ENCODE peak calls at places on chromosomes 13 and 19, in eight cellular contexts. One of them, this sample, is unnamed.

GRCh38 chr13:101049166-101049850 is 367.0 kb downstream of the NALCN start:
- DNase-seq in tibial artery: no peak
- DNase-seq in heart right ventricle: no peak
- DNase-seq in A673: no peak
- DNase-seq in AG04450: no peak
- DNase-seq in cardiac muscle cell: no peak
- DNase-seq in SK-N-SH: no peak
- DNase-seq in suprapubic skin: no peak
- DNase-seq in this sample: no peak

GRCh38 chr13:78787189-78787588 is 128.2 kb upstream of the OBI1 start:
- DNase-seq in tibial artery: no peak
- DNase-seq in heart right ventricle: no peak
- DNase-seq in A673: peak; percentile 69
- DNase-seq in AG04450: no peak
- DNase-seq in cardiac muscle cell: peak; percentile 13
- DNase-seq in SK-N-SH: no peak
- DNase-seq in suprapubic skin: no peak
- DNase-seq in this sample: no peak

GRCh38 chr13:51944428-51944827 is 66.8 kb downstream of the ATP7B start:
- DNase-seq in tibial artery: no peak
- DNase-seq in heart right ventricle: no peak
- DNase-seq in A673: no peak
- DNase-seq in AG04450: no peak
- DNase-seq in cardiac muscle cell: no peak
- DNase-seq in SK-N-SH: no peak
- DNase-seq in suprapubic skin: no peak
- DNase-seq in this sample: no peak

GRCh38 chr19:917323-918151 is at the start of gene KISS1R:
- DNase-seq in tibial artery: no peak
- DNase-seq in heart right ventricle: no peak
- DNase-seq in A673: peak; percentile 50
- DNase-seq in AG04450: no peak
- DNase-seq in cardiac muscle cell: no peak
- DNase-seq in SK-N-SH: peak; percentile 84
- DNase-seq in suprapubic skin: no peak
- DNase-seq in this sample: no peak

GRCh38 chr13:106917673-106918652 is 350.0 kb upstream of the ARGLU1 start:
- DNase-seq in tibial artery: peak; percentile 60
- DNase-seq in heart right ventricle: peak; percentile 77
- DNase-seq in A673: peak; percentile 73
- DNase-seq in AG04450: peak; percentile 27
- DNase-seq in cardiac muscle cell: peak; percentile 84
- DNase-seq in SK-N-SH: peak; percentile 91
- DNase-seq in suprapubic skin: peak; percentile 84
- DNase-seq in this sample: peak; percentile 56

GRCh38 chr13:111472559-111473460 is 152.4 kb downstream of the TEX29 start:
- DNase-seq in tibial artery: no peak
- DNase-seq in heart right ventricle: no peak
- DNase-seq in A673: no peak
- DNase-seq in AG04450: no peak
- DNase-seq in cardiac muscle cell: no peak
- DNase-seq in SK-N-SH: no peak
- DNase-seq in suprapubic skin: peak; percentile 40
- DNase-seq in this sample: no peak

GRCh38 chr13:29937836-29938235 is 87.4 kb upstream of the UBL3 start:
- DNase-seq in tibial artery: no peak
- DNase-seq in heart right ventricle: no peak
- DNase-seq in A673: no peak
- DNase-seq in AG04450: no peak
- DNase-seq in cardiac muscle cell: no peak
- DNase-seq in SK-N-SH: no peak
- DNase-seq in suprapubic skin: no peak
- DNase-seq in this sample: no peak

GRCh38 chr13:104854007-104854406 is 1681.5 kb downstream of the EFNB2 start:
- DNase-seq in tibial artery: no peak
- DNase-seq in heart right ventricle: no peak
- DNase-seq in A673: no peak
- DNase-seq in AG04450: no peak
- DNase-seq in cardiac muscle cell: no peak
- DNase-seq in SK-N-SH: no peak
- DNase-seq in suprapubic skin: no peak
- DNase-seq in this sample: no peak

GRCh38 chr19:1102407-1103106 is 1.2 kb upstream of the GPX4 start:
- DNase-seq in tibial artery: peak; percentile 85
- DNase-seq in heart right ventricle: no peak
- DNase-seq in A673: no peak
- DNase-seq in AG04450: peak; percentile 99
- DNase-seq in cardiac muscle cell: peak; percentile 99
- DNase-seq in SK-N-SH: no peak
- DNase-seq in suprapubic skin: no peak
- DNase-seq in this sample: no peak

GRCh38 chr13:81406022-81406421 is 1065.1 kb upstream of the SPRY2 start:
- DNase-seq in tibial artery: no peak
- DNase-seq in heart right ventricle: no peak
- DNase-seq in A673: no peak
- DNase-seq in AG04450: no peak
- DNase-seq in cardiac muscle cell: no peak
- DNase-seq in SK-N-SH: no peak
- DNase-seq in suprapubic skin: no peak
- DNase-seq in this sample: no peak

GRCh38 chr13:81409284-81409683 is 1068.4 kb upstream of the SPRY2 start:
- DNase-seq in tibial artery: no peak
- DNase-seq in heart right ventricle: no peak
- DNase-seq in A673: no peak
- DNase-seq in AG04450: no peak
- DNase-seq in cardiac muscle cell: no peak
- DNase-seq in SK-N-SH: no peak
- DNase-seq in suprapubic skin: no peak
- DNase-seq in this sample: no peak

GRCh38 chr13:81406639-81407292 is 1065.8 kb upstream of the SPRY2 start:
- DNase-seq in tibial artery: no peak
- DNase-seq in heart right ventricle: no peak
- DNase-seq in A673: no peak
- DNase-seq in AG04450: no peak
- DNase-seq in cardiac muscle cell: no peak
- DNase-seq in SK-N-SH: no peak
- DNase-seq in suprapubic skin: no peak
- DNase-seq in this sample: no peak

DNA sequence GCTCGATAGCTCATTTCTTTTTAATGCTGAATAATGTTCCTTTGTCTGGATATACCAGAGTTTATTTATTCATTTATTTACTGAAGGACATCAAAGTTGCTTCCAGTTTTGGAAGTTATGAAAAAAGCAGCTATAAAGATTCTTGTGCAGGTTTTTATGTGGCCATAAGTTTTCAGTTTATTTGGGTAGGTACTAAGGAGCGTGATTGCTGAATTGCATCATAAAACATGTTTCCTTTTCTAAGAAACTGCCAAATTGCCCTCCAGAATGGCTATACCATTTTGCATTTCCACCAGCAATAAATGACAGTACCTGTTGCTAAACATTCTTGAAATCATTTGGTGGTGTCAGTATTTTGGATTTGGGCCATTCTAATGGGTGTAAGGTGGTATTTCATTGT is 1067.7 kb upstream of the SPRY2 start:
- DNase-seq in tibial artery: no peak
- DNase-seq in heart right ventricle: no peak
- DNase-seq in A673: no peak
- DNase-seq in AG04450: no peak
- DNase-seq in cardiac muscle cell: no peak
- DNase-seq in SK-N-SH: no peak
- DNase-seq in suprapubic skin: no peak
- DNase-seq in this sample: no peak
- TF ChIP-seq CTCF in tibial artery: no peak
- TF ChIP-seq CTCF in heart right ventricle: no peak
- TF ChIP-seq CTCF in A673: no peak
- TF ChIP-seq CTCF in AG04450: no peak
- TF ChIP-seq CTCF in cardiac muscle cell: no peak
- TF ChIP-seq CTCF in SK-N-SH: no peak
- TF ChIP-seq CTCF in suprapubic skin: no peak
- TF ChIP-seq CTCF in this sample: no peak

GRCh38 chr13:112741185-112741755 is 51.4 kb downstream of the ATP11A start:
- DNase-seq in tibial artery: no peak
- DNase-seq in heart right ventricle: no peak
- DNase-seq in A673: no peak
- DNase-seq in AG04450: no peak
- DNase-seq in cardiac muscle cell: no peak
- DNase-seq in SK-N-SH: no peak
- DNase-seq in suprapubic skin: no peak
- DNase-seq in this sample: no peak
- TF ChIP-seq CTCF in tibial artery: no peak
- TF ChIP-seq CTCF in heart right ventricle: no peak
- TF ChIP-seq CTCF in A673: no peak
- TF ChIP-seq CTCF in AG04450: no peak
- TF ChIP-seq CTCF in cardiac muscle cell: no peak
- TF ChIP-seq CTCF in SK-N-SH: no peak
- TF ChIP-seq CTCF in suprapubic skin: no peak
- TF ChIP-seq CTCF in this sample: no peak

GRCh38 chr13:32796754-32797153 is 210.5 kb downstream of the PDS5B start:
- DNase-seq in tibial artery: no peak
- DNase-seq in heart right ventricle: no peak
- DNase-seq in A673: no peak
- DNase-seq in AG04450: no peak
- DNase-seq in cardiac muscle cell: no peak
- DNase-seq in SK-N-SH: no peak
- DNase-seq in suprapubic skin: no peak
- DNase-seq in this sample: no peak
- TF ChIP-seq CTCF in tibial artery: no peak
- TF ChIP-seq CTCF in heart right ventricle: no peak
- TF ChIP-seq CTCF in A673: no peak
- TF ChIP-seq CTCF in AG04450: no peak
- TF ChIP-seq CTCF in cardiac muscle cell: no peak
- TF ChIP-seq CTCF in SK-N-SH: no peak
- TF ChIP-seq CTCF in suprapubic skin: no peak
- TF ChIP-seq CTCF in this sample: no peak

GRCh38 chr19:48740705-48741030 is 258 bp upstream of the RASIP1 start:
- DNase-seq in tibial artery: no peak
- DNase-seq in heart right ventricle: no peak
- DNase-seq in A673: no peak
- DNase-seq in AG04450: no peak
- DNase-seq in cardiac muscle cell: no peak
- DNase-seq in SK-N-SH: no peak
- DNase-seq in suprapubic skin: no peak
- DNase-seq in this sample: no peak
- TF ChIP-seq CTCF in tibial artery: no peak
- TF ChIP-seq CTCF in heart right ventricle: no peak
- TF ChIP-seq CTCF in A673: no peak
- TF ChIP-seq CTCF in AG04450: no peak
- TF ChIP-seq CTCF in cardiac muscle cell: no peak
- TF ChIP-seq CTCF in SK-N-SH: no peak
- TF ChIP-seq CTCF in suprapubic skin: no peak
- TF ChIP-seq CTCF in this sample: no peak

DNA sequence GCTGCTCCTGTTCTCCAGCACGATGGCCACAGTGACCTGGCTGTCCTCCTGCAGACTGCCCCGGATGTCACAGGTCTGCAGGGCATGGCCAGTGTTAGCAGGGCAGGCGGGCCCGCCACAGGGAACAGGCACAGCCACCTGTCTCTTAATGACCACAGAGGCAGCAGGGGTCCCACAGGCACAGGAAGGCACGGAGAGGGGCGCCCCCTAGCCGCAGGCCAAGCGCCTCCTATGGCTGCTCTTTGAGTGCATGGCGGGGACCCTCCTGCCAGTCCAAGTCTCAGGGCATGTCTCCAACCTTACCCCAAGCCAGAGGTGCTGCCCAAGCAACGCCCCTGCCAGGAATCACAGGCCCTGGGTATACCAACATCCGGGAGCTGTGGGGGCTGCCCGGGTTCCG is 14.1 kb downstream of the IZUMO4 start:
- DNase-seq in tibial artery: no peak
- DNase-seq in heart right ventricle: no peak
- DNase-seq in A673: no peak
- DNase-seq in AG04450: no peak
- DNase-seq in cardiac muscle cell: no peak
- DNase-seq in SK-N-SH: no peak
- DNase-seq in suprapubic skin: no peak
- DNase-seq in this sample: no peak
- TF ChIP-seq CTCF in tibial artery: no peak
- TF ChIP-seq CTCF in heart right ventricle: no peak
- TF ChIP-seq CTCF in A673: peak; percentile 22
- TF ChIP-seq CTCF in AG04450: no peak
- TF ChIP-seq CTCF in cardiac muscle cell: peak; percentile 9
- TF ChIP-seq CTCF in SK-N-SH: no peak
- TF ChIP-seq CTCF in suprapubic skin: no peak
- TF ChIP-seq CTCF in this sample: no peak

DNA sequence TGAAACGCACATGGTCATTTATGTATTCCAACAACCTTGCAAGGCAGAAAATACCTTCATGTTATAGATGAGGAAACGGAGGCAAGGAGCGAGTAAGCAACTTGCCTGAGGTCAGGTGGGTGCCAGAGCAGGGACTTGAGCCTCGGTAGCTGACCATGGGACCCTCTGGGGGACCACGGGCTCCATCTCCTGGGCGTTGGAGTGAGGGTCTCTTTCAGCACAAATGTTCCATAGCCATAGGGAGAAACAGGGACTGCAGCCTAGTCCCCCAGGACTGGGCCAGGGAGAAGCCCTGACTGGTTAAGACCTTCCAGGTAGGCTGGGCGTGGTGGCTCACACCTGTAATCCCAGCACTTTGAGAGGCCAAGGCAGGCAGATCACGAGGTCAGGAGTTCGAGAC is 38.4 kb upstream of the ADGRE5 start:
- DNase-seq in tibial artery: no peak
- DNase-seq in heart right ventricle: no peak
- DNase-seq in A673: no peak
- DNase-seq in AG04450: no peak
- DNase-seq in cardiac muscle cell: no peak
- DNase-seq in SK-N-SH: no peak
- DNase-seq in suprapubic skin: no peak
- DNase-seq in this sample: no peak
- TF ChIP-seq CTCF in tibial artery: no peak
- TF ChIP-seq CTCF in heart right ventricle: no peak
- TF ChIP-seq CTCF in A673: no peak
- TF ChIP-seq CTCF in AG04450: no peak
- TF ChIP-seq CTCF in cardiac muscle cell: no peak
- TF ChIP-seq CTCF in SK-N-SH: no peak
- TF ChIP-seq CTCF in suprapubic skin: no peak
- TF ChIP-seq CTCF in this sample: no peak